ENCODE peak calls at places on chromosome 22, in six cellular contexts. A, B, P, C, H and O are unnamed samples.

GRCh38 chr22:33326540-33327295 is 268.5 kb upstream of the SYN3 start:
- DNase-seq in H (no peak), A (no peak), C (no peak), B (no peak), P (no peak), O (no peak)

GRCh38 chr22:33210129-33210784 is 152.1 kb upstream of the SYN3 start:
- DNase-seq in P (peak), B (peak), C (no peak), H (peak), A (peak), O (peak)

GRCh38 chr22:21942407-21942895 is 10.2 kb downstream of the PPM1F start:
- DNase-seq in C (no peak), B (peak), A (no peak), H (peak), P (no peak), O (peak)

GRCh38 chr22:22082229-22082835 is 99.7 kb upstream of the TOP3B start:
- DNase-seq in B (no peak), P (no peak), H (no peak), C (no peak), A (no peak), O (no peak)

GRCh38 chr22:23060612-23061400 is 9.5 kb upstream of the GNAZ start:
- DNase-seq in C (no peak), H (no peak), A (no peak), P (no peak), B (no peak), O (no peak)

GRCh38 chr22:50012201-50013181 is at the start of gene IL17REL:
- DNase-seq in B (peak), C (no peak), P (no peak), H (peak), A (peak), O (peak)

GRCh38 chr22:30865656-30866055 is 102.9 kb downstream of the MORC2 start:
- DNase-seq in P (no peak), H (no peak), C (no peak), A (peak), B (no peak), O (no peak)

GRCh38 chr22:47163481-47163875 is 401.0 kb downstream of the TBC1D22A start:
- DNase-seq in H (no peak), P (no peak), B (no peak), C (no peak), A (peak), O (no peak)

GRCh38 chr22:47033648-47034000 is 271.2 kb downstream of the TBC1D22A start:
- DNase-seq in P (no peak), C (no peak), B (no peak), H (no peak), A (no peak), O (no peak)

GRCh38 chr22:50225200-50225969 is 19.4 kb downstream of the TUBGCP6 start:
- DNase-seq in H (no peak), C (no peak), P (no peak), A (no peak), B (no peak), O (no peak)

GRCh38 chr22:22877523-22878210 is 9.9 kb upstream of the IGLL5 start:
- DNase-seq in B (peak), C (no peak), P (peak), A (peak), H (peak), O (peak)

GRCh38 chr22:37621352-37621860 is 12.8 kb downstream of the GGA1 start:
- DNase-seq in H (no peak), A (no peak), C (no peak), P (no peak), B (no peak), O (no peak)

GRCh38 chr22:35039625-35040024 is 26.3 kb upstream of the ISX start:
- DNase-seq in P (no peak), H (no peak), B (no peak), A (no peak), C (no peak), O (no peak)

GRCh38 chr22:27801616-27802388 is at the start of gene MN1:
- DNase-seq in H (peak), B (peak), A (peak), C (no peak), P (peak), O (no peak)

GRCh38 chr22:26169312-26170111 is at the start of gene SEZ6L:
- DNase-seq in B (no peak), A (peak), C (no peak), P (peak), H (no peak), O (no peak)

DNA sequence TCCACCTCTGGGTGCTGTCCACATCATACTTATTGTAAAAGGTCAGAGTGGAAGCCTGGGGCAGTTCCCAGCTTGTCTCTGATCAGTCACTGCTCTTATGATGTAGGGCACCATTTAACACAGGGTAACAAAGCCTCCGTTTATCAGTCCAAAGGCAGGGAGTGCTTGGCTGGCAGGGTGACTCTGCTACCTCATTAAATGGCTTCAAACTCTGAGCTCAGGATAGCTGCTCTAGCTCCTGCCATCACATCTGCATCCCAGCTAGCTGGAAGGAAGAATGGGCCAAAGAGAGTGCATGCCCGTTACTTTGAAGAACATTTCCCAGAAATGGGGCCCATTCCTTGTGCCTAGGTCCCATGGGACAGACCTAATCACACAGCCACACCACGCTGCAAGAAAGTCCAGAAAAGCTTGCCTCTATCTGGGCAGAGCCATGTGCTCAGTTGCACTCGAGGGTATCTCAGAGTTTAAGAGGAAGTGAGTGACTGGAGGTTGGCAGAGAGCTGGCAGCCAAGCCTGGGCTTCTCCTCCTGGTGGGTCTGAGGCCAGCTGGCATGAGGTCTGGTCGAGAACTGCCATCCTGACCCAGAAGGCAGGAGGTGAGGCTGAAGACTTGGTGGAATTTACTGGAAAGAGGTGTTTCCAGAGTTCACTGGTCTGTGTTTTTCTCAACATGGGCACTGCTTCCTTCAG is 935.8 kb downstream of the BRD1 start:
- DNase-seq in P (no peak), H (no peak), A (no peak), B (no peak), C (no peak), O (no peak)
- H3K14ac ChIP-seq in P (no peak), H (no peak), A (no peak), B (no peak), C (no peak), O (no peak)

GRCh38 chr22:38757464-38757757 is 1.6 kb upstream of the SUN2 start:
- DNase-seq in P (no peak), H (no peak), C (no peak), B (no peak), A (no peak), O (peak)
- H3K14ac ChIP-seq in P (peak), H (no peak), C (no peak), B (no peak), A (no peak), O (no peak)

GRCh38 chr22:45969414-45969799 is 7.6 kb downstream of the WNT7B start:
- DNase-seq in P (no peak), A (peak), C (no peak), B (no peak), H (no peak), O (no peak)
- H3K14ac ChIP-seq in P (no peak), A (no peak), C (no peak), B (no peak), H (no peak), O (no peak)

DNA sequence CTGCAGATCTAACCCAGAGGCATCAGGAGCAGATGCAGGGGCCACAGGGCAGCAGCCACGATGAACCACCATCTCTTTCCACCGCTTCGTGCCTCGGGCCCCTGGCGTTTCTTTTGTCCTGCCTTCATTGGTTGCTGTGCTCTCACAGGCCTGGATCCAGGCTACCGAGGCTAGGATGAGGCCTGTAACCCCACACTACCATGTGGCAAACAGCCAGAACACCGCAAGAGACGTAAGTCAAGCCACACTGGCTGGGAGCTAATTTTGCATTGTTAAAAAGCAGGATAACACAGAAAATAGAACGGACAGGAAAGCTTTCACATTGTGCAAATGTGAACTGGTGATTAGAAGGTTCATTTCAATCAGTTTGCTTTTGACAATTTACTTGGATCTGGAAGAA is 15.7 kb upstream of the ARFGAP3 start:
- DNase-seq in B (no peak), A (no peak), H (no peak), C (no peak), P (no peak), O (no peak)
- H3K14ac ChIP-seq in B (no peak), A (no peak), H (no peak), C (no peak), P (peak), O (no peak)

GRCh38 chr22:19069451-19069850 is 52.8 kb downstream of the DGCR2 start:
- DNase-seq in P (no peak), A (no peak), B (no peak), C (no peak), H (no peak), O (no peak)
- H3K14ac ChIP-seq in P (no peak), A (no peak), B (no peak), C (no peak), H (no peak), O (no peak)

DNA sequence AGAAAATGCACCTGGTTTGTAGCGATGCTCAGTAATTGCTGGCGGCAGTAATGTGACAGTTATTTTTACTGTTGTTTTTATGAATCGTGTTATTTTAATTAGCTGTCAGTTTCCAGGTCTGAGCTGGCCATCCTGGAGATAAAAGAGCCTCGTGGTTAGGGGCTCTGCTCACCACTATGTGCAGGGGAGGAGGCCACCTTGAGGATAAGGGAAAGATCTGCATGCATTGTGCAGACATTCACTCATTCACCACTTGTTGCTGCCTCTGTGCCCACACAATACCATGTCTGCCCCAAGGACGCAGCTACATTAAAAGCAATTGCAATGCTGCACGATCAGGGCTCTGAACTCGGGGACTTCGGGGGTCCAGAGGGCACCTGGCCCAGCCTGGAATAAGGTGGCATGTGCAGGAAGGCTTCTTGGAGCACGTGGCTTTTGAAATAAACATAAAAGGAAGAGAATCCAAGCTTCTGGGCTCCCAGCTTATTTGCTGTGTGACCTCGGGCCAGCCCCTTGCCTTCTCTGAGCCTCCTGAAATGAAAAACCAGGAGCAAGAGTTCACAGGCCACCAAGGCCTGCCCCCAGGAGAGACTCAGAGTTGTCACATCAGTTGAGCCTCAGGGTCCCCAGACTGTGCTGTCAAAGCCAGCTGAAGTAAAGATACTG is 44.7 kb upstream of the SHISAL1 start:
- DNase-seq in B (no peak), H (no peak), C (no peak), P (no peak), A (no peak), O (no peak)
- H3K14ac ChIP-seq in B (no peak), H (peak), C (no peak), P (no peak), A (no peak), O (no peak)

GRCh38 chr22:36267896-36268485 is 15.1 kb downstream of the APOL1 start:
- DNase-seq in A (no peak), H (no peak), P (no peak), B (no peak), C (no peak), O (no peak)
- H3K14ac ChIP-seq in A (no peak), H (no peak), P (no peak), B (no peak), C (no peak), O (no peak)

DNA sequence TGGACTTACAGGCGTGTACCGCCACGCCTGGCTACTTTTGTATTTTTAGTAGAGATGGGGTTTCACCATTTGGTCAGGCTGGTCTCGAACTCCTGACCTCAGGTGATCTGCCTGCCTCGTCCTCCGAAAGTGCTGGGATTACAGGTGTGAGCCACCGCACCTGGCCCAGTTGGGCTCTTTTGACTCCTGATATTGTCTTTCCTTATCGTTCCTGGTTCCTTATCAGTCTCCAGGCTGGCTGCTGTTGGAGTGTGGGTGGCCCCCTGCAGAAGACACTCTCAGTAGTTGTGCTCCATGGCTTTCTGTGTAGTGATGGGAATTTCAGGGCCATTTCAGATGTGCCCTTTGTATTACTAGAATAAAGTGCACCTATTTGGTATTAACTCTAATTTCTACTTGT is 55.3 kb downstream of the C22orf31 start:
- DNase-seq in B (no peak), C (no peak), H (no peak), A (no peak), P (no peak), O (no peak)
- H3K14ac ChIP-seq in B (no peak), C (no peak), H (no peak), A (no peak), P (no peak), O (no peak)